ENCODE peak calls at places on chromosomes 11 and 22, in nine cellular contexts. S is NCI-H2171 treated with DMSO at 0.1 percent for 48 hours; U is activated CD8-positive, alpha-beta memory T cell treated with anti-CD3 and anti-CD28 coated beads, Interleukin-2, amount 50 U/mL, for 4 hours; H is AML-193; V is activated CD8-positive, alpha-beta T cell treated with anti-CD3 and anti-CD28 coated beads for 36 hours; J is GM13977; O is GM12864; Q is activated naive CD8-positive, alpha-beta T cell treated with anti-CD3 and anti-CD28 coated beads for 36 hours; T is memory B cell. F is an unnamed sample.

GRCh38 chr11:6420677-6421076 is 1.8 kb upstream of the APBB1 start:
- DNase-seq in S (no peak), U (no peak), H (no peak), V (no peak), J (no peak), O (no peak), Q (no peak), T (no peak), F (no peak)

GRCh38 chr11:75351541-75352416 is at the start of gene ARRB1:
- DNase-seq in S (no peak), U (peak), H (peak), V (peak), J (peak), O (no peak), Q (peak), T (no peak), F (peak)

GRCh38 chr22:23832226-23833016 is 6.4 kb downstream of the DERL3 start:
- DNase-seq in S (no peak), U (no peak), H (no peak), V (no peak), J (no peak), O (no peak), Q (no peak), T (no peak), F (no peak)

GRCh38 chr22:29722151-29722550 is 2.3 kb downstream of the CABP7 start:
- DNase-seq in S (no peak), U (no peak), H (no peak), V (no peak), J (no peak), O (no peak), Q (no peak), T (no peak), F (no peak)

GRCh38 chr11:46330154-46330886 is 16.9 kb upstream of the DGKZ start:
- DNase-seq in S (peak), U (no peak), H (no peak), V (no peak), J (no peak), O (no peak), Q (no peak), T (no peak), F (peak)

GRCh38 chr11:72671144-72672099 is 2.8 kb downstream of the PDE2A start:
- DNase-seq in S (no peak), U (no peak), H (no peak), V (no peak), J (no peak), O (no peak), Q (no peak), T (no peak), F (no peak)

GRCh38 chr11:36210529-36210928 is 78.7 kb downstream of the COMMD9 start:
- DNase-seq in S (no peak), U (no peak), H (peak), V (no peak), J (no peak), O (no peak), Q (no peak), T (no peak), F (no peak)

GRCh38 chr11:116928102-116928777 is 90.8 kb upstream of the APOA1 start:
- DNase-seq in S (no peak), U (no peak), H (peak), V (no peak), J (peak), O (peak), Q (no peak), T (no peak), F (no peak)

GRCh38 chr11:65617990-65618751 is 2.6 kb downstream of the PCNX3 start:
- DNase-seq in S (no peak), U (no peak), H (no peak), V (no peak), J (no peak), O (no peak), Q (no peak), T (no peak), F (no peak)

GRCh38 chr11:111846640-111847039 is 24.7 kb downstream of the ALG9 start:
- DNase-seq in S (no peak), U (no peak), H (no peak), V (no peak), J (no peak), O (no peak), Q (no peak), T (no peak), F (no peak)

GRCh38 chr11:37946155-37946766 is 1348.2 kb upstream of the RAG2 start:
- DNase-seq in S (peak), U (no peak), H (peak), V (peak), J (peak), O (no peak), Q (peak), T (no peak), F (peak)

GRCh38 chr11:36394926-36395325 is 98.8 kb downstream of the PRR5L start:
- DNase-seq in S (no peak), U (no peak), H (no peak), V (peak), J (no peak), O (no peak), Q (no peak), T (no peak), F (no peak)

GRCh38 chr11:18313985-18314763 is 7.8 kb downstream of the HPS5 start:
- DNase-seq in S (no peak), U (no peak), H (no peak), V (no peak), J (no peak), O (no peak), Q (no peak), T (no peak), F (no peak)

GRCh38 chr11:74208507-74208906 is 37.4 kb downstream of the PPME1 start:
- DNase-seq in S (no peak), U (no peak), H (no peak), V (no peak), J (no peak), O (no peak), Q (no peak), T (no peak), F (no peak)

GRCh38 chr22:41695211-41695610 is 4.1 kb upstream of the MEI1 start:
- DNase-seq in S (no peak), U (no peak), H (no peak), V (no peak), J (no peak), O (no peak), Q (no peak), T (no peak), F (no peak)

GRCh38 chr22:31126869-31127175 is 4.1 kb downstream of the INPP5J start:
- DNase-seq in S (no peak), U (no peak), H (no peak), V (no peak), J (no peak), O (no peak), Q (no peak), T (no peak), F (no peak)

GRCh38 chr11:109957601-109958000 is 135.6 kb upstream of the ZC3H12C start:
- DNase-seq in S (no peak), U (no peak), H (no peak), V (no peak), J (no peak), O (no peak), Q (no peak), T (no peak), F (no peak)

GRCh38 chr11:46675288-46675851 is 25.0 kb downstream of the ARHGAP1 start:
- DNase-seq in S (no peak), U (no peak), H (no peak), V (no peak), J (no peak), O (no peak), Q (no peak), T (no peak), F (no peak)

GRCh38 chr11:111457731-111458368 is 54.3 kb downstream of the BTG4 start:
- DNase-seq in S (no peak), U (no peak), H (no peak), V (no peak), J (peak), O (no peak), Q (no peak), T (no peak), F (no peak)

GRCh38 chr11:17699157-17700114 is 19.9 kb upstream of the MYOD1 start:
- DNase-seq in S (no peak), U (no peak), H (no peak), V (no peak), J (no peak), O (no peak), Q (no peak), T (no peak), F (peak)

GRCh38 chr22:18999416-18999815 is 63.3 kb upstream of the PRODH start:
- DNase-seq in S (no peak), U (no peak), H (no peak), V (no peak), J (no peak), O (no peak), Q (no peak), T (no peak), F (no peak)

GRCh38 chr11:108916290-108916689 is 251.4 kb downstream of the DDX10 start:
- DNase-seq in S (no peak), U (no peak), H (no peak), V (no peak), J (no peak), O (no peak), Q (no peak), T (no peak), F (no peak)

GRCh38 chr11:75597636-75598035 is 35.6 kb downstream of the SERPINH1 start:
- DNase-seq in S (peak), U (no peak), H (no peak), V (peak), J (peak), O (no peak), Q (no peak), T (no peak), F (peak)

GRCh38 chr22:27820896-27821866 is 19.6 kb upstream of the MN1 start:
- DNase-seq in S (peak), U (no peak), H (no peak), V (no peak), J (no peak), O (no peak), Q (no peak), T (no peak), F (peak)

GRCh38 chr11:3860360-3860759 is 4.9 kb downstream of the STIM1 start:
- DNase-seq in S (no peak), U (peak), H (no peak), V (peak), J (no peak), O (no peak), Q (peak), T (no peak), F (no peak)

GRCh38 chr11:62430350-62430749 is 11.5 kb downstream of the SCGB1A1 start:
- DNase-seq in S (no peak), U (no peak), H (no peak), V (no peak), J (no peak), O (no peak), Q (no peak), T (no peak), F (no peak)

F was measured in neural progenitor cell.